ENCODE peak calls at places on chromosome 2, in six cellular contexts. Z, Y, A, G, S and U are unnamed samples.
A peak's percentile ranks its signal among the peaks of the same experiment; 100 is the strongest.

GRCh38 chr2:191746306-191746705 is 68.4 kb downstream of the NABP1 start:
- DNase-seq in Z (no peak), Y (no peak), A (peak; percentile 97), G (no peak), S (no peak), U (peak; percentile 92)

GRCh38 chr2:28391564-28392296 is 928 bp upstream of the FOSL2 start:
- DNase-seq in Z (peak; percentile 95), Y (peak; percentile 72), A (peak; percentile 85), G (peak; percentile 79), S (peak; percentile 83), U (peak; percentile 90)

GRCh38 chr2:21042958-21043743 is 722 bp downstream of the APOB start:
- DNase-seq in Z (peak; percentile 64), Y (peak; percentile 98), A (peak; percentile 84), G (peak; percentile 31), S (peak; percentile 61), U (peak; percentile 42)

GRCh38 chr2:44268259-44268649 is 7.0 kb upstream of the SLC3A1 start:
- DNase-seq in Z (peak; percentile 54), Y (no peak), A (no peak), G (peak; percentile 41), S (no peak), U (peak; percentile 35)

GRCh38 chr2:145273840-145274239 is 753.9 kb upstream of the ZEB2 start:
- DNase-seq in Z (no peak), Y (no peak), A (no peak), G (no peak), S (no peak), U (peak; percentile 20)

GRCh38 chr2:26430826-26431225 is 29.1 kb downstream of the DRC1 start:
- DNase-seq in Z (peak; percentile 17), Y (no peak), A (peak; percentile 78), G (peak; percentile 41), S (no peak), U (peak; percentile 46)

GRCh38 chr2:46816846-46817726 is 98.5 kb downstream of the MCFD2 start:
- DNase-seq in Z (no peak), Y (no peak), A (no peak), G (no peak), S (no peak), U (no peak)

GRCh38 chr2:233387667-233388528 is 33.6 kb downstream of the DGKD start:
- DNase-seq in Z (peak; percentile 98), Y (peak; percentile 85), A (no peak), G (peak; percentile 96), S (no peak), U (peak; percentile 96)

GRCh38 chr2:64035067-64035942 is 16.1 kb upstream of the VPS54 start:
- DNase-seq in Z (no peak), Y (no peak), A (no peak), G (peak; percentile 72), S (peak; percentile 78), U (peak; percentile 58)

GRCh38 chr2:166516712-166517303 is 22.8 kb upstream of the SCN7A start:
- DNase-seq in Z (peak; percentile 55), Y (peak; percentile 25), A (peak; percentile 30), G (peak; percentile 40), S (peak; percentile 5), U (peak; percentile 32)

GRCh38 chr2:215711484-215712034 is 275.7 kb upstream of the FN1 start:
- DNase-seq in Z (peak; percentile 85), Y (peak; percentile 72), A (peak; percentile 54), G (peak; percentile 78), S (no peak), U (peak; percentile 88)

GRCh38 chr2:55223958-55224760 is 7.9 kb downstream of the CLHC1 start:
- DNase-seq in Z (no peak), Y (no peak), A (no peak), G (no peak), S (peak; percentile 13), U (no peak)

GRCh38 chr2:10164611-10165010 is 42.1 kb downstream of the RRM2 start:
- DNase-seq in Z (no peak), Y (no peak), A (no peak), G (no peak), S (no peak), U (no peak)

GRCh38 chr2:208279236-208279635 is 13.2 kb downstream of the PIKFYVE start:
- DNase-seq in Z (no peak), Y (no peak), A (no peak), G (no peak), S (no peak), U (no peak)

GRCh38 chr2:146634256-146635068 is 1210.4 kb upstream of the ACVR2A start:
- DNase-seq in Z (peak; percentile 21), Y (no peak), A (no peak), G (peak; percentile 81), S (no peak), U (peak; percentile 50)

GRCh38 chr2:102193074-102193473 is 6.3 kb downstream of the IL1RL2 start:
- DNase-seq in Z (no peak), Y (no peak), A (peak; percentile 74), G (peak; percentile 54), S (no peak), U (no peak)

GRCh38 chr2:171307560-171307959 is 126.2 kb downstream of the METTL8 start:
- DNase-seq in Z (no peak), Y (no peak), A (no peak), G (no peak), S (peak; percentile 75), U (no peak)

GRCh38 chr2:168607992-168608391 is 151.9 kb downstream of the CERS6 start:
- DNase-seq in Z (peak; percentile 81), Y (no peak), A (no peak), G (peak; percentile 39), S (no peak), U (peak; percentile 72)

DNA sequence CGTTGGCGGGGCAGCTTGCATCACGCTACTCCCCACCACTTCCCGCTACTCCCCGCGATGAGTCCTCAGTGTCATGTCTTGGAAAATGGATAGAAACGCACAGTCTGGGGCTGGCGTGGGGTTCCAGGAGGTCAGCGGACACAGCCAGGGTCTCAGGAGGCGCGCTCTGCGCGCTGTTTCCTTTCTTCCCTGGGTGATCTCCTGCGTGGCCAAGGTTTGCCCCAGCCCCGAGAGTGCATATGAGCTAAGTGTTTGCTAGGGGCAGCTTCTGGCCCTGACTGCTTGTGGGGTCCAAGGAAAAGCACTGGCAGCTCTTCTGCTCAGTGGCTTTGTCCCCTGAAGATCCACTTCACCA is 2.7 kb upstream of the HS6ST1 start:
- DNase-seq in Z (no peak), Y (no peak), A (no peak), G (no peak), S (no peak), U (no peak)
- H3K4me3 ChIP-seq in Z (no peak overlapping the region), Y (peak overlapping the region; percentile 84), A (no peak overlapping the region), G (no peak overlapping the region), S (no peak overlapping the region), U (no peak overlapping the region)

GRCh38 chr2:239263937-239264837 is 136.6 kb downstream of the HDAC4 start:
- DNase-seq in Z (peak; percentile 77), Y (no peak), A (no peak), G (peak; percentile 63), S (no peak), U (peak; percentile 74)
- H3K4me3 ChIP-seq in Z (no peak overlapping the region), Y (no peak overlapping the region), A (no peak overlapping the region), G (no peak overlapping the region), S (no peak overlapping the region), U (no peak overlapping the region)

GRCh38 chr2:177633910-177634294 is 241.3 kb downstream of the AGPS start:
- DNase-seq in Z (no peak), Y (no peak), A (no peak), G (no peak), S (no peak), U (no peak)
- H3K4me3 ChIP-seq in Z (no peak overlapping the region), Y (no peak overlapping the region), A (no peak overlapping the region), G (no peak overlapping the region), S (peak overlapping the region; percentile 67), U (no peak overlapping the region)

GRCh38 chr2:240438810-240439697 is 3.6 kb downstream of the GPC1 start:
- DNase-seq in Z (no peak), Y (no peak), A (no peak), G (no peak), S (no peak), U (no peak)
- H3K4me3 ChIP-seq in Z (no peak overlapping the region), Y (no peak overlapping the region), A (no peak overlapping the region), G (no peak overlapping the region), S (no peak overlapping the region), U (no peak overlapping the region)

DNA sequence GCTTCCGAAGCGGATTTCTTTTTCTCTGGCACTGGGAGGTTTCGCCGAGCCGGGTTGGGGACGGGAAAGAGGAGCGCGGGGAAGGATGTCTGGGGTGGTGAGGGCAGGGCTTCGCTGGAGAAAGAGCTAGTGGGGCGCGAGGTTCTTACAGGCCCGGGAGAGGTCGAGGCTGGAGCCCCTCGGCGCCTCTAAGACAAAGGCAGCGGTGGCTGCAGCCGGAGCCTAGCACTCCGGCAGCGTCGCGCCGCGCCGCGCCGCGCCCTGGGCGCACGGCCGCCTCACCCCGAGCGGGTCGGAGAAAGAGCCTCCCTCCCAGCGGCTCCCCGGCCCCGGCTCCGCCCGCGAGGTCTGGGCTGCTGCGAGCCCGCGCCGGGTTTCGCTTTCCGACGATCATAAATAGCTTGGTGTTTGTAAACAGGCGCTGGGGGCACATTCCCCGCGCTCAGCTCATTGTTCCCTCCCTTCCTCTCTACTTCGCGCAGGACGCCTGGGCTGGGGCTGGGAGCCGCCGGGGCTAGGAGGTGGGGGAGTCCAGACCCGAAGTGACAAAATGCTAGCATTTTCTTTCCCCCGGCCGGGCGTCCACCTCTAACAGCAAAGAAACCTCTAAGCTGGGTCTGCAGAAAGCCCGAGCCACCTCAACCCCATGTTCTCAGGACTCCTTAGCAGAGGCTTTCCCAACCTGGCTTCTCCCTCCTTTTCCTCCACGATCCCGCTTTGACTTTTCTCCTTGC is 813 bp upstream of the MEIS1 start:
- DNase-seq in Z (peak; percentile 87), Y (peak; percentile 33), A (peak; percentile 91), G (peak; percentile 76), S (peak; percentile 51), U (peak; percentile 65)
- H3K4me3 ChIP-seq in Z (peak overlapping the region; percentile 94), Y (peak overlapping the region; percentile 85), A (peak overlapping the region; percentile 71), G (peak overlapping the region; percentile 99), S (peak overlapping the region; percentile 56), U (peak overlapping the region; percentile 74)